ENCODE peak calls at places on chromosomes 16 and 17, in ten cellular contexts. C is fibroblast of mammary gland; L is lower leg skin; B is AG09309; V is activated CD8-positive, alpha-beta T cell treated with anti-CD3 and anti-CD28 coated beads for 36 hours; X is progenitor cell of endocrine pancreas; W is OCI-LY7; A is PC-3; Q is A673; Z is cardiac muscle cell. P is an unnamed sample.

GRCh38 chr16:19438739-19439138 is 21.1 kb downstream of the TMC5 start:
- DNase-seq in X (no peak), W (no peak), V (no peak), B (no peak), L (no peak), C (no peak), Z (no peak), A (no peak), Q (no peak), P (no peak)

GRCh38 chr16:9845661-9846361 is 336.4 kb downstream of the GRIN2A start:
- DNase-seq in Z (no peak), C (peak), W (no peak), V (no peak), A (peak), B (no peak), Q (no peak), X (no peak), L (no peak), P (no peak)

GRCh38 chr17:57940653-57941329 is 14.4 kb downstream of the CUEDC1 start:
- DNase-seq in B (no peak), L (no peak), W (peak), A (peak), Z (no peak), V (peak), X (no peak), Q (no peak), C (peak), P (no peak)

GRCh38 chr16:64615647-64616280 is 506.1 kb downstream of the CDH11 start:
- DNase-seq in V (no peak), Z (peak), C (no peak), A (no peak), L (no peak), Q (peak), B (peak), X (no peak), W (no peak), P (no peak)

GRCh38 chr16:8858994-8859912 is 9.6 kb downstream of the CARHSP1 start:
- DNase-seq in B (no peak), C (no peak), Z (no peak), V (peak), X (no peak), L (no peak), W (no peak), Q (no peak), A (no peak), P (no peak)

GRCh38 chr16:56321571-56321970 is 103.8 kb downstream of the AMFR start:
- DNase-seq in A (no peak), B (no peak), V (no peak), Q (no peak), L (no peak), C (no peak), W (no peak), Z (no peak), X (no peak), P (no peak)

GRCh38 chr17:6166492-6167179 is 96.5 kb downstream of the WSCD1 start:
- DNase-seq in Q (no peak), A (no peak), V (no peak), C (no peak), Z (no peak), L (no peak), X (no peak), W (no peak), B (no peak), P (no peak)

GRCh38 chr16:58299757-58300349 is 5.0 kb upstream of the PRSS54 start:
- DNase-seq in Z (peak), L (no peak), C (peak), B (no peak), Q (peak), V (peak), X (no peak), W (peak), A (peak), P (no peak)

GRCh38 chr17:58595194-58595792 is 80.9 kb upstream of the MTMR4 start:
- DNase-seq in Q (no peak), W (peak), B (no peak), A (no peak), L (no peak), V (peak), Z (no peak), C (no peak), X (no peak), P (no peak)

GRCh38 chr17:73798111-73798748 is 154.0 kb upstream of the SDK2 start:
- DNase-seq in B (peak), V (no peak), Z (peak), Q (no peak), L (no peak), W (no peak), X (no peak), C (peak), A (peak), P (no peak)

GRCh38 chr17:66829883-66830282 is 5.0 kb upstream of the CACNG5 start:
- DNase-seq in X (no peak), C (no peak), Z (no peak), W (no peak), A (no peak), B (no peak), V (no peak), L (no peak), Q (no peak), P (no peak)

GRCh38 chr16:68233085-68233834 is 2.7 kb downstream of the ESRP2 start:
- DNase-seq in B (no peak), Z (no peak), V (peak), C (no peak), Q (no peak), W (no peak), X (no peak), L (no peak), A (no peak), P (no peak)

GRCh38 chr16:763386-763785 is 2.9 kb downstream of the MSLN start:
- DNase-seq in C (no peak), X (no peak), V (no peak), Z (no peak), A (no peak), Q (no peak), W (no peak), B (no peak), L (no peak), P (no peak)

GRCh38 chr16:31141489-31142108 is 6.1 kb upstream of the PRSS8 start:
- DNase-seq in X (no peak), Z (no peak), Q (no peak), V (no peak), L (no peak), W (no peak), C (peak), A (no peak), B (peak), P (peak)

GRCh38 chr16:56617212-56618085 is 8.1 kb upstream of the MT1E start:
- DNase-seq in X (peak), L (peak), A (no peak), B (no peak), W (no peak), V (peak), Q (no peak), C (peak), Z (peak), P (peak)

GRCh38 chr16:28166394-28167208 is 45.2 kb downstream of the XPO6 start:
- DNase-seq in Z (no peak), A (peak), B (no peak), W (no peak), L (no peak), Q (no peak), X (no peak), C (peak), V (peak), P (no peak)

GRCh38 chr16:81175325-81175891 is 63.1 kb upstream of the BCO1 start:
- DNase-seq in L (no peak), A (peak), X (no peak), V (no peak), C (peak), W (no peak), B (peak), Z (peak), Q (no peak), P (no peak)

GRCh38 chr16:17431904-17432625 is 38.7 kb downstream of the XYLT1 start:
- DNase-seq in V (no peak), X (no peak), Z (no peak), L (no peak), B (no peak), A (no peak), Q (no peak), C (no peak), W (no peak), P (no peak)
- TF ChIP-seq CTCF in V (no peak), X (peak), Z (no peak), L (no peak), B (peak), A (no peak), Q (no peak), C (peak), W (no peak), P (peak)

GRCh38 chr16:85093705-85094104 is 18.6 kb downstream of the CIBAR2 start:
- DNase-seq in X (no peak), Z (no peak), V (no peak), A (no peak), W (no peak), C (no peak), B (no peak), L (no peak), Q (no peak), P (no peak)
- TF ChIP-seq CTCF in X (no peak), Z (no peak), V (no peak), A (no peak), W (peak), C (no peak), B (no peak), L (no peak), Q (no peak), P (no peak)

GRCh38 chr17:33200587-33200986 is 92.5 kb downstream of the ASIC2 start:
- DNase-seq in L (no peak), V (no peak), W (no peak), Q (peak), B (no peak), Z (no peak), C (peak), X (no peak), A (peak), P (no peak)

GRCh38 chr17:33202796-33203195 is 90.3 kb downstream of the ASIC2 start:
- DNase-seq in Q (no peak), B (no peak), X (no peak), Z (no peak), L (no peak), V (no peak), W (no peak), C (no peak), A (no peak), P (no peak)

GRCh38 chr17:33200116-33200515 is 93.0 kb downstream of the ASIC2 start:
- DNase-seq in Z (no peak), A (peak), X (no peak), L (peak), W (no peak), V (no peak), B (no peak), C (peak), Q (peak), P (no peak)

GRCh38 chr17:33201255-33201654 is 91.8 kb downstream of the ASIC2 start:
- DNase-seq in L (no peak), C (no peak), A (no peak), Z (no peak), X (no peak), V (no peak), W (no peak), Q (peak), B (no peak), P (no peak)

GRCh38 chr17:33202011-33202410 is 91.1 kb downstream of the ASIC2 start:
- DNase-seq in X (no peak), V (no peak), Q (no peak), C (no peak), A (peak), W (no peak), B (no peak), L (no peak), Z (no peak), P (no peak)
- TF ChIP-seq CTCF in X (no peak), V (no peak), Q (no peak), C (no peak), A (peak), W (no peak), B (no peak), L (no peak), Z (no peak), P (no peak)

GRCh38 chr17:33292184-33292980 is 713 bp downstream of the ASIC2 start:
- DNase-seq in C (peak), Q (peak), X (peak), B (no peak), V (no peak), W (no peak), Z (peak), L (no peak), A (no peak), P (peak)
- TF ChIP-seq CTCF in C (no peak), Q (peak), X (peak), B (no peak), V (peak), W (no peak), Z (no peak), L (no peak), A (no peak), P (peak)

P was measured in mesothelial cell of epicardium.